ENCODE peak calls at places on chromosomes 5 and 9, in eight cellular contexts. U is CD8-positive, alpha-beta T cell; L is Daoy; M is T-helper 1 cell; Q is Calu3; W is activated T-cell treated with anti-CD3 and anti-CD28 coated beads, Interleukin-2, amount 50 U/mL, for 1 hour; O is tibial nerve; C is epithelial cell of prostate. Y is an unnamed sample.

GRCh38 chr5:89769975-89770374 is 639.6 kb downstream of the CETN3 start:
- DNase-seq in U (no peak), L (peak; percentile 65), M (no peak), Q (no peak), W (no peak), O (no peak), C (peak; percentile 36), Y (no peak)

GRCh38 chr5:73722224-73722623 is 96.2 kb downstream of the ARHGEF28 start:
- DNase-seq in U (no peak), L (no peak), M (no peak), Q (no peak), W (no peak), O (no peak), C (no peak), Y (no peak)

GRCh38 chr5:15037247-15037908 is 165.8 kb upstream of the ANKH start:
- DNase-seq in U (no peak), L (no peak), M (no peak), Q (no peak), W (no peak), O (no peak), C (no peak), Y (no peak)

GRCh38 chr9:128286435-128286834 is 10.4 kb downstream of the SWI5 start:
- DNase-seq in U (no peak), L (no peak), M (no peak), Q (no peak), W (no peak), O (no peak), C (no peak), Y (no peak)

GRCh38 chr9:130423272-130423671 is 21.5 kb upstream of the ASS1 start:
- DNase-seq in U (no peak), L (no peak), M (no peak), Q (no peak), W (no peak), O (no peak), C (no peak), Y (no peak)

GRCh38 chr5:30438785-30439184 is 754.7 kb upstream of the CDH6 start:
- DNase-seq in U (no peak), L (no peak), M (no peak), Q (no peak), W (no peak), O (no peak), C (no peak), Y (no peak)

GRCh38 chr5:65172486-65173129 is 309.1 kb downstream of the ADAMTS6 start:
- DNase-seq in U (no peak), L (peak; percentile 87), M (no peak), Q (no peak), W (no peak), O (no peak), C (peak; percentile 83), Y (no peak)

GRCh38 chr9:40913096-40913719 is 215.3 kb downstream of the FOXD4L6 start:
- DNase-seq in U (no peak), L (no peak), M (no peak), Q (no peak), W (no peak), O (no peak), C (no peak), Y (no peak)

GRCh38 chr9:131347376-131348020 is 46.4 kb upstream of the PRRC2B start:
- DNase-seq in U (no peak), L (no peak), M (no peak), Q (no peak), W (no peak), O (no peak), C (no peak), Y (no peak)

GRCh38 chr5:176596689-176597416 is 13.1 kb downstream of the GPRIN1 start:
- DNase-seq in U (peak; percentile 72), L (no peak), M (peak; percentile 67), Q (peak; percentile 36), W (peak; percentile 81), O (no peak), C (no peak), Y (peak; percentile 35)

GRCh38 chr9:122777935-122778671 is 10.6 kb upstream of the OR5C1 start:
- DNase-seq in U (no peak), L (no peak), M (no peak), Q (peak; percentile 9), W (no peak), O (no peak), C (peak; percentile 16), Y (no peak)

Y was measured in natural killer cell.